ENCODE peak calls at places on chromosomes 4 and X, in six cellular contexts. M is stomach, Z is sigmoid colon, I is HCT116, D is GM12892, J is HepG2. L is an unnamed sample.

GRCh38 chrX:44748014-44748413 is 95.8 kb upstream of the DUSP21 start:
- DNase-seq in J (no peak), Z (no peak), I (no peak), D (no peak), M (no peak), L (no peak)

GRCh38 chr4:149766135-149766534 is 49.5 kb downstream of the IQCM start:
- DNase-seq in J (no peak), D (no peak), M (no peak), I (no peak), Z (no peak), L (no peak)

GRCh38 chr4:52932586-52933482 is 70.7 kb downstream of the RASL11B start:
- DNase-seq in Z (no peak), J (no peak), I (no peak), M (no peak), D (no peak), L (no peak)

GRCh38 chrX:150449313-150449712 is 86.2 kb downstream of the MAMLD1 start:
- DNase-seq in Z (no peak), M (no peak), J (no peak), D (no peak), I (no peak), L (no peak)

GRCh38 chr4:89837385-89837995 is 529 bp upstream of the SNCA start:
- DNase-seq in J (no peak), D (no peak), M (no peak), I (no peak), Z (no peak), L (peak)

GRCh38 chrX:1012678-1013300 is 199.7 kb downstream of the CRLF2 start:
- DNase-seq in I (no peak), M (no peak), D (no peak), J (no peak), Z (no peak), L (no peak)

GRCh38 chr4:91598696-91599095 is 705.1 kb upstream of the GRID2 start:
- DNase-seq in D (no peak), M (no peak), Z (peak), I (no peak), J (no peak), L (no peak)

GRCh38 chr4:61911313-61911756 is 711.2 kb downstream of the ADGRL3 start:
- DNase-seq in Z (no peak), I (no peak), M (no peak), D (no peak), J (no peak), L (no peak)

GRCh38 chr4:120718979-120719566 is 203.5 kb downstream of the PRDM5 start:
- DNase-seq in J (peak), M (no peak), D (no peak), I (peak), Z (no peak), L (no peak)

GRCh38 chrX:147735364-147735763 is 176.4 kb upstream of the FMR1 start:
- DNase-seq in J (no peak), D (no peak), Z (no peak), I (no peak), M (no peak), L (no peak)

GRCh38 chr4:61783050-61783449 is 582.9 kb downstream of the ADGRL3 start:
- DNase-seq in M (no peak), D (no peak), J (no peak), I (no peak), Z (no peak), L (no peak)

GRCh38 chr4:10098770-10099139 is 17.8 kb downstream of the WDR1 start:
- DNase-seq in D (no peak), J (no peak), M (no peak), I (peak), Z (no peak), L (no peak)

GRCh38 chr4:67549123-67549522 is 3.8 kb upstream of the CENPC start:
- DNase-seq in D (no peak), Z (no peak), J (peak), I (no peak), M (no peak), L (no peak)

GRCh38 chr4:180784940-180785339 is 1458.3 kb upstream of the TENM3 start:
- DNase-seq in J (no peak), D (no peak), M (no peak), I (no peak), Z (no peak), L (no peak)

GRCh38 chr4:139876328-139876941 is 210.8 kb downstream of the MGST2 start:
- DNase-seq in M (no peak), D (no peak), J (no peak), Z (no peak), I (no peak), L (peak)

GRCh38 chrX:45986971-45987370 is 558.2 kb downstream of the ZNF674 start:
- DNase-seq in I (no peak), M (no peak), D (no peak), J (no peak), Z (no peak), L (no peak)

GRCh38 chr4:78951862-78952472 is 12.7 kb upstream of the PAQR3 start:
- DNase-seq in I (peak), M (no peak), D (no peak), J (peak), Z (no peak), L (peak)

GRCh38 chrX:30992381-30992904 is 79.4 kb downstream of the FTHL17 start:
- DNase-seq in D (no peak), M (peak), I (no peak), J (peak), Z (no peak), L (peak)

GRCh38 chr4:130812117-130812765 is 1716.3 kb downstream of the C4orf33 start:
- DNase-seq in I (no peak), Z (no peak), M (no peak), J (no peak), D (no peak), L (no peak)

GRCh38 chrX:11189097-11189496 is 78.0 kb downstream of the HCCS start:
- DNase-seq in M (no peak), I (no peak), D (no peak), J (no peak), Z (no peak), L (no peak)

GRCh38 chr4:93749351-93749761 is 79.2 kb upstream of the ATOH1 start:
- DNase-seq in I (no peak), Z (no peak), J (no peak), D (no peak), M (no peak), L (no peak)

GRCh38 chr4:12538162-12538561 is 946.0 kb downstream of the RAB28 start:
- DNase-seq in M (no peak), Z (no peak), D (no peak), J (no peak), I (no peak), L (no peak)

GRCh38 chr4:56757270-56757746 is 64.2 kb downstream of the SPINK2 start:
- DNase-seq in Z (peak), M (no peak), J (no peak), I (no peak), D (no peak), L (no peak)

GRCh38 chr4:175871774-175872405 is 59.8 kb upstream of the GPM6A start:
- DNase-seq in M (no peak), D (no peak), J (no peak), Z (no peak), I (no peak), L (no peak)

GRCh38 chrX:55489315-55490009 is at the start of gene USP51:
- DNase-seq in M (peak), J (no peak), D (peak), I (no peak), Z (peak), L (peak)

GRCh38 chrX:69615323-69615722 is 590 bp upstream of the EDA start:
- DNase-seq in Z (no peak), M (no peak), I (no peak), D (no peak), J (no peak), L (no peak)

GRCh38 chr4:80529021-80529420 is 193.5 kb downstream of the CFAP299 start:
- DNase-seq in Z (no peak), D (no peak), I (no peak), M (no peak), J (no peak), L (no peak)

GRCh38 chr4:177001271-177002175 is 208.8 kb upstream of the VEGFC start:
- DNase-seq in D (no peak), I (no peak), Z (no peak), J (no peak), M (no peak), L (no peak)

GRCh38 chr4:108172780-108173598 is 4.3 kb upstream of the LEF1 start:
- DNase-seq in Z (no peak), I (no peak), M (peak), J (peak), D (peak), L (peak)

GRCh38 chrX:130075768-130076167 is 34.5 kb downstream of the ELF4 start:
- DNase-seq in J (no peak), Z (no peak), M (no peak), D (no peak), I (no peak), L (no peak)

DNA sequence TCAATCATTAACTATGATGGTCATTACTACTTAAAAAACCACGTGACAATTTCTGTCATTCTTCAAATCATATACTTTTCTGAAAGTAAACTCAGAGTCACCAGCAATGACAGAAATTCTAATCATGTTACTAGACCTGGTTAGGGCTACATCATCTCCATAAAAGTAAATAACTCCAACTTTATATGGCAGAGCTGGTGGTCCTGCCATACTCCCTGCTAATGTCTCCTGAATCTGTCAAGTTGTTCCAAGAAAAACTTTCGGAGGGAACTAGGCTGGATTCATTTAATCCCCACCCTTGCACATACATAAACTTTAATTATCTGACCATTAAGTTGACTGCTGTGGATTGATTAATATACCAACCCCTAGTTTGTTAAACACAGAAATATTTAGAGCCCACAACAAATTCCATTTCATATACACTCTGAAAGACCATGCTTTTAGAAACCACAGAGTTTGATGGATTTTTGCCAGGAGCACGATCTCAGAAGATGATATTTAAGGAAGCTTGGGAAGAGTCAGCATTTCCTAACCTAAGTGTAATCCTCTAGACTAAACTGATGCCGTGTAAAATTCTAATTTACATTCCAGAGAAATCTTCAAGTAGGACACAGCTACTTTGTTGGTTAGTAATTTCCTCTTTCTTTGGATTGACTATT is 577.0 kb downstream of the FAT4 start:
- DNase-seq in M (no peak), D (no peak), I (no peak), Z (no peak), J (no peak), L (no peak)
- TF ChIP-seq POLR2AphosphoS5 in M (no peak), D (no peak), I (no peak), Z (no peak), J (no peak), L (no peak)

GRCh38 chr4:1351854-1352633 is 5.0 kb downstream of the UVSSA start:
- DNase-seq in I (peak), M (peak), Z (peak), J (peak), D (peak), L (peak)
- TF ChIP-seq POLR2AphosphoS5 in I (no peak), M (no peak), Z (no peak), J (no peak), D (no peak), L (peak)

DNA sequence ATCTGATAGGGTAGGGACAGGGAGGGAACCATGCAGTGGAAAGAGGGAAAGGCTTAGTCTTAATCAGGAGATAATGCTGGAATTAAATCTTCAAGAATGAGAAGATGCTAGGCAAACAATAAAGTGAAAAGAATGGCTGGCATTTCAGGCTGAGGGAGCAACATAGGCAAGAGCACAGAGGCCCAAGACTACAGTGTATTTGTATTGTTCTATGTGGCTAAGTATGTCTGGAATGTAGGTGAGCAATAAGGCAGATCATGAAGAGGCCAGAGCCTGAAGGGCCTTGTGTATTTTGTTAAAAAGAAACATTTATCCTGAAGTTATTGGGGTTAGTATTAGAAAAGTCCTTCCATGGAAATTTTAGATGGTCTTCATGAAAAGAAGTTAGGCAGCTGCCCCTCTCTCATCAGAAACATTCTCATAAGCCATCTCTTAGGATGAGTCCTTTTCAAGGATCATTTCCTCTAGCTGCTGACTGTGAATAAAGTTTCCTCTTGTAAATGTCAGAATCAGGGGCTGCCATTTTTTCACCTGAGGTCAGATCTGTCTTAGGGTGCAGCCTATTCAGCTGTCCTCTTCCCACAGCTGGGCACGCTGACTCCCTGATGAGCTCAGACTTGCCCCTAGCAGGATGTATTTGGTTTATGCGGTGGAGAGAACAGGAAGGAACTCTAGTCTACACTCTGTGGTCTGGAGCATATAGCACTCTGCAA is 46.3 kb downstream of the ATP10D start:
- DNase-seq in I (no peak), J (peak), M (peak), Z (no peak), D (peak), L (peak)
- TF ChIP-seq POLR2AphosphoS5 in I (no peak), J (no peak), M (no peak), Z (no peak), D (no peak), L (peak)

DNA sequence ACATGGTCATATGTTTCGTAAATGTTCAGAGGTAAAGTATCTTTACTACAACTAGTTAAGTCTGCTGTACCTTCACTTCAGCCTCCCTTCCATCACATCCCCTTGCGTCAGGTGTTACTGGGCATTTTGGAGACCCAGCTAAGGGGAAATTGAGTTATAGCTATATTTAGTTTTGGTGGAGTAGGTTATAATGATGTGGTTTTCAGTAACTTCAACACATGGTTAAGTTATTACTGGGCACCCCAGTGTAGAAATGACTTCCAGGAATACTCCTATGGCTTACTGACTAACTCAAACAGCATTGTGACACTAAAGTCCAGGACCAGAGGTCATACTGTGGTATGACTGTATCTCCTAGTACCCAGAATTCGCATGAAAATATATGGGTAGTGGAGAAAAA is 23.4 kb upstream of the ACSL1 start:
- DNase-seq in Z (no peak), I (no peak), D (no peak), J (no peak), M (no peak), L (no peak)
- TF ChIP-seq POLR2AphosphoS5 in Z (no peak), I (no peak), D (no peak), J (no peak), M (no peak), L (no peak)

DNA sequence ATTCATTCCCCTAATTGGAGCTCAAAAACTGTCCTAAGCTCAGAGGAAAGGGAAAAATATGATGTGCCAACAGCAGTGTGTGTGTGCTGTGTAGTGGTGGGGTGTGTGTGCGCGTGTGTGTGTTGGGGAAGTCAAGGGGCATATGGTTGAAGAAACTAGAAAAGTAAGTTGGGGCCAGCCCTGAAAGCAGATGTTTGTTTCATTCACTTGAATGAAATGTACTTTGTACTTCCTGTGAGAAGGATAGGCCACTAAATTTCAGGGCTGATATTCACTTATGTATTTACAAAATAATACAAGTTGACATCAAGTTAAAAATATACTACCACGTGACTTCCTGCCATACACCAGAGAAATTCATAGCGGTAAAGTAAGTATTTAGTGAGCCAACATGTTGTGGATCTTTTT is 151.3 kb upstream of the JADE1 start:
- DNase-seq in J (no peak), D (no peak), I (no peak), M (no peak), Z (no peak), L (no peak)
- TF ChIP-seq POLR2AphosphoS5 in J (no peak), D (no peak), I (no peak), M (no peak), Z (peak), L (peak)

GRCh38 chr4:185513489-185514181 is 21.7 kb downstream of the PDLIM3 start:
- DNase-seq in J (peak), M (no peak), Z (peak), D (no peak), I (no peak), L (no peak)
- TF ChIP-seq POLR2AphosphoS5 in J (no peak), M (no peak), Z (no peak), D (no peak), I (no peak), L (peak)

GRCh38 chrX:153638041-153638371 is 9.0 kb upstream of the DUSP9 start:
- DNase-seq in I (no peak), D (no peak), J (no peak), M (no peak), Z (no peak), L (no peak)
- TF ChIP-seq POLR2AphosphoS5 in I (no peak), D (no peak), J (no peak), M (no peak), Z (no peak), L (no peak)

GRCh38 chrX:154526901-154527675 is 11.1 kb upstream of the FAM3A start:
- DNase-seq in I (peak), D (peak), M (peak), J (peak), Z (peak), L (peak)
- TF ChIP-seq POLR2AphosphoS5 in I (no peak), D (no peak), M (no peak), J (no peak), Z (peak), L (peak)